ENCODE peak calls at places on chromosome 2, in six cellular contexts. D is uterus, Q is neural progenitor cell, X is AG10803, I is GM20000, A is spleen. E is an unnamed sample.
A peak's percentile ranks its signal among the peaks of the same experiment; 100 is the strongest.

GRCh38 chr2:240326246-240326645 is 109.2 kb upstream of the GPC1 start:
- DNase-seq in D (no peak), Q (peak; percentile 49), X (no peak), I (no peak), A (no peak), E (peak; percentile 12)

GRCh38 chr2:173141666-173142065 is 66.0 kb downstream of the MAP3K20 start:
- DNase-seq in D (no peak), Q (no peak), X (no peak), I (no peak), A (no peak), E (no peak)

GRCh38 chr2:45006041-45006941 is 3.0 kb downstream of the SIX2 start:
- DNase-seq in D (no peak), Q (peak; percentile 31), X (no peak), I (no peak), A (no peak), E (no peak)

GRCh38 chr2:112629224-112629623 is 16.5 kb upstream of the SLC20A1 start:
- DNase-seq in D (no peak), Q (no peak), X (no peak), I (no peak), A (no peak), E (no peak)

GRCh38 chr2:15272961-15273360 is 288.2 kb downstream of the NBAS start:
- DNase-seq in D (no peak), Q (no peak), X (no peak), I (no peak), A (no peak), E (no peak)

GRCh38 chr2:80117401-80117800 is 187.2 kb downstream of the LRRTM1 start:
- DNase-seq in D (no peak), Q (no peak), X (no peak), I (no peak), A (no peak), E (no peak)

GRCh38 chr2:237885171-237885930 is 25.9 kb downstream of the RAMP1 start:
- DNase-seq in D (peak; percentile 66), Q (no peak), X (no peak), I (no peak), A (peak; percentile 70), E (no peak)

GRCh38 chr2:241454837-241455485 is 53.4 kb downstream of the STK25 start:
- DNase-seq in D (no peak), Q (no peak), X (peak; percentile 6), I (no peak), A (no peak), E (no peak)

GRCh38 chr2:131063501-131064283 is 29.6 kb downstream of the FAM168B start:
- DNase-seq in D (no peak), Q (no peak), X (no peak), I (no peak), A (no peak), E (no peak)

GRCh38 chr2:173580869-173581268 is 226.2 kb downstream of the CDCA7 start:
- DNase-seq in D (no peak), Q (no peak), X (peak; percentile 28), I (no peak), A (no peak), E (no peak)

GRCh38 chr2:17309741-17310339 is 208.4 kb downstream of the RAD51AP2 start:
- DNase-seq in D (no peak), Q (peak; percentile 86), X (peak; percentile 42), I (peak; percentile 46), A (no peak), E (no peak)

GRCh38 chr2:225894240-225894980 is 494.9 kb downstream of the NYAP2 start:
- DNase-seq in D (no peak), Q (no peak), X (peak; percentile 70), I (no peak), A (no peak), E (no peak)

GRCh38 chr2:65320042-65320711 is 92.5 kb downstream of the ACTR2 start:
- DNase-seq in D (no peak), Q (no peak), X (peak; percentile 89), I (peak; percentile 69), A (no peak), E (no peak)

GRCh38 chr2:241857041-241857541 is 1.6 kb downstream of the PDCD1 start:
- DNase-seq in D (peak; percentile 16), Q (no peak), X (no peak), I (no peak), A (peak; percentile 77), E (no peak)

DNA sequence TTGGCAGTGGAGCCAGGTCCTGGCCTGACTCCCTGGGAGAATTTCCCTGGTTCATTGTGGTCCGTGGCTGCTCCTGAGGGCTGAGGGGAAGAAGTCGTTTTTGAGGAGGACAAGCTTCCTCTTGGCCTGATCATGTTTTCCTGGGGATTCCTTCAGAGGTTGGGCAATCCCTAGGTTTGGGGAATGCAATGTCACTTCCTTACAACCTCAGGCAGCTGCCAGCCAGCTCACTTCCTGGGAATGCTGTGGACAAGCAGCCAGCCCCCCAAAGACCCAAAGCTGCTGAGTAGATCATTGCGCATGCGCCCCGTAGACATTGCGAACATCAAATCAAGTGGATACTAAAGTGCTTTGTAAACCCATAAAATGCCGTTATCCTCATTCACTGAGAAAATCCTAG is 7.7 kb upstream of the DNMT3A start:
- DNase-seq in D (no peak), Q (no peak), X (peak; percentile 78), I (no peak), A (peak; percentile 27), E (no peak)
- TF ChIP-seq CTCF in D (no peak), Q (no peak), X (no peak), I (no peak), A (no peak), E (no peak)

DNA sequence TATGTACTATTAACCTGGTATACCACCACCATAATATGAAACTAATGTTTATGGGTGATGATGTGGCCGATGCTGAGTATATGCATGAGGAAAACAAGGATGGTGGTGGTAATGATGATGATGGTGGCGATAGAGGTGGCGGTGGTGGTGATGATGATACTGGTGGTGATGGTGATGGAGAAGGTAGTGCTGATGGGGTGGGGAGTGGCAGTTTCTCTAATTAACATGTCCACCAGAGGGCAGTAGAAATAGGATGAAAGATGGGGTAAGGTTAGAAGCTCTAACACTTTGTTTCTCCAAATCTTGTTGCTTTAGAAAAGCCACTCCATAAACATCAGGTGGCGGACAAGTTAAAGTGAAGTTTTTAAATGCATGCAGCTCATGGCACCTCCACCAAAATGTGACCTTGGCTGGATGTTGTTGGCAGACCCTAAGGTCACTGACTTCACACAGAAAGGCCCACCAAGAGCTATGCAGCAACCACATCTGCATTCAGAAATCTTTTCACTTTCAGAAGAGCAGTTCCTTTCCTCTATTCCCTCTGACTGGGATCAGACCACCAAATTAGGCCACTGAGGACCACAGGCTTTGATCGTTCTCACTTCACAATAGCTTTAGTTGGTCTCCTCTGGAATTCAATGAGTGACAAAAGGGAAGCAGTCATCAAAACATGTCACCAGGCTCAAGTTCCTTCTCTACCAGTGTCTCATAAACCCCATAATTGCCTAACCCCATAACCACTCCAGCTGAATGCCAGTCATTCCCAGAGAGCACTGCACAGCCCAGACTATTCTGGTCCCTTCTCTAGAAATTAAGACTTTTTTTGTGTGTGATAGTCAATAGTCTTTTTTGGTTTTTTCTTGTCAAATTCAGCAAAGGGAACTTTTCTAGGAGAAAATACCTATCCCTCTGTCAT is 7.5 kb upstream of the BCL11A start:
- DNase-seq in D (no peak), Q (peak; percentile 56), X (peak; percentile 33), I (peak; percentile 55), A (no peak), E (no peak)
- TF ChIP-seq CTCF in D (no peak), Q (peak; percentile 66), X (peak; percentile 66), I (peak; percentile 29), A (peak; percentile 53), E (no peak)

GRCh38 chr2:227326783-227327182 is 1.7 kb downstream of the MFF start:
- DNase-seq in D (no peak), Q (no peak), X (no peak), I (no peak), A (no peak), E (no peak)

GRCh38 chr2:227325824-227326195 is 759 bp downstream of the MFF start:
- DNase-seq in D (no peak), Q (peak; percentile 67), X (peak; percentile 43), I (peak; percentile 33), A (peak; percentile 85), E (no peak)

GRCh38 chr2:227323818-227324217 is 1.2 kb upstream of the MFF start:
- DNase-seq in D (no peak), Q (no peak), X (no peak), I (no peak), A (no peak), E (no peak)

GRCh38 chr2:227324671-227325055 is 388 bp upstream of the MFF start:
- DNase-seq in D (no peak), Q (peak; percentile 49), X (peak; percentile 25), I (peak; percentile 66), A (no peak), E (no peak)

DNA sequence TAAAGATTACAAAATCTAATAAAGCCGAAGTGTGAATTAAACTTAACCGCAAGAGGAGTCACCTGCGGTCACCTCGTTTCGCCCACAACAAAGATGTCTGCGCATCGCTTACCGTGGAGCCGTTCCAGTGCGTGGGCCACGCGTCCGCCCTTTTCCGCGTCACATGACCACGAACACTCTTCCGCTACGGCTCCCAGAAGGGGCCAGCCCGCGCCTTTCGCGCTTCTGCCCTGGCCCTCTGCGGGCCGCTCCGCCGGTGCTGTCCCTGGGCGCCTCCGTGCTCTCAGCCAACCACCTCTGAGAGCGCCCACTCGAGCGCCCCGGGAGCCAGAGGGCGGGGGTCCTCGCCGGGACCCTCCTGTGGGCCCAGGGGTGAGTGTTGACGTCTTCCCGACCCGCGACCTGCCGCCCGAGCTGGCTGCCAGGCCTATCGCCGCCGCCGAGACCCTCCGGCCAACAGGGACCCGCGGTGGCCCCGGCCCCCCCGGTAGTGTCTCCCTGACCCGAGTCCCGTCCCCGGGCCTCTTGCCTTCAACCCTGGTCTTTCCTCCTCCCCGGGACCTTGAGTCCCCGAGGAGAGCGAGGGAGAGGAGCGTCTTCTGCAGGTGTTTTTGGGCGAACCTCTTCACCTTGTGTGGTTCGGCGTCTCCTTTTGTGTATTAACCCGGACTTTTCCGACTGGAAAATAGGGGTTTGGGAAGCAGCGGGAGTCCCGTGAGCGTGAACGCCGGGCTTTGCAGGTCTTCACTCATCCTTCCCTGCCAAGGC is at the start of gene MFF:
- DNase-seq in D (peak; percentile 91), Q (peak; percentile 90), X (peak; percentile 91), I (peak; percentile 96), A (peak; percentile 99), E (peak; percentile 96)
- TF ChIP-seq CTCF in D (no peak), Q (peak; percentile 38), X (peak; percentile 1), I (peak; percentile 20), A (no peak), E (no peak)

DNA sequence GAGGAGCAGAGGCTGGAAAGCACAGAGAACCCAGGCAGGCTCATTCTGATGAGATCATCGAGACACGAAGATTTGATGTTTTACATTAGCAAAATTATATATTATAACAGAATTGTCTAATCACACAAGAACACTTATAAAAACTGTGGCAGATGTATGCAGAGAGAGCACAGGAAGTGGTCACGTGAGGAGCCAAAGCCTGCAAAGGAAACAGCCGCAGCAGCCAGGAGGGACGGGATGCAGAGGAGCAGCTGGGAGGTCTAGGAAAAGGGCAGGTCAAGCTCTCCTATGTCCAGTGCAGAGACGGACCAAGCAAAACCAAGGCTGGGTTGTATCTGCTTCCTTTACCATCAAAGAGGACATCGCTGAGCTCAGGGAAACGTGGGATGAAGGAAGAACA is 355.2 kb upstream of the MYT1L start:
- DNase-seq in D (no peak), Q (no peak), X (no peak), I (no peak), A (peak; percentile 69), E (no peak)
- TF ChIP-seq CTCF in D (no peak), Q (no peak), X (no peak), I (no peak), A (no peak), E (no peak)

GRCh38 chr2:190216829-190217228 is 102.8 kb downstream of the HIBCH start:
- DNase-seq in D (peak; percentile 28), Q (peak; percentile 74), X (no peak), I (no peak), A (no peak), E (no peak)
- TF ChIP-seq CTCF in D (no peak), Q (peak; percentile 24), X (no peak), I (no peak), A (no peak), E (no peak)

E was measured in coronary artery.